ENCODE peak calls at places on chromosome 20, in five cellular contexts. I is CD8-positive, alpha-beta T cell; Z is left cardiac atrium; U is GM12892; F is stimulated activated CD8-positive, alpha-beta memory T cell treated with anti-CD3 and anti-CD28 coated beads, Interleukin-2, amount 100 ng/mL, for 1 hour. V is an unnamed sample.

GRCh38 chr20:59006167-59006863 is 739 bp downstream of the CTSZ start:
- DNase-seq in Z (peak; percentile 53), F (no peak), U (no peak), I (no peak), V (no peak)

GRCh38 chr20:2364014-2364413 is 16.7 kb upstream of the TGM6 start:
- DNase-seq in F (no peak), I (no peak), Z (no peak), U (no peak), V (no peak)

GRCh38 chr20:58128635-58129625 is 99.5 kb downstream of the ANKRD60 start:
- DNase-seq in Z (no peak), F (no peak), U (no peak), I (no peak), V (no peak)

GRCh38 chr20:54126809-54127655 is 46.8 kb downstream of the CYP24A1 start:
- DNase-seq in I (no peak), Z (no peak), U (no peak), F (no peak), V (no peak)

GRCh38 chr20:16028923-16029322 is 544.3 kb downstream of the KIF16B start:
- DNase-seq in F (no peak), Z (no peak), I (no peak), U (no peak), V (no peak)

GRCh38 chr20:50186151-50186885 is 4.3 kb upstream of the CEBPB start:
- DNase-seq in U (no peak), I (peak; percentile 88), Z (peak; percentile 92), F (peak; percentile 77), V (peak; percentile 76)

GRCh38 chr20:39829255-39829654 is 859.8 kb downstream of the MAFB start:
- DNase-seq in I (no peak), Z (no peak), F (no peak), U (no peak), V (no peak)

GRCh38 chr20:62725596-62726268 is 17.1 kb downstream of the NTSR1 start:
- DNase-seq in F (no peak), I (no peak), Z (peak; percentile 9), U (no peak), V (no peak)

GRCh38 chr20:10651227-10651990 is 22.4 kb downstream of the JAG1 start:
- DNase-seq in Z (peak; percentile 41), U (no peak), F (no peak), I (no peak), V (no peak)

GRCh38 chr20:42492998-42493397 is 696.7 kb downstream of the PTPRT start:
- DNase-seq in Z (no peak), I (no peak), U (no peak), F (no peak), V (no peak)

GRCh38 chr20:48236001-48236400 is 450.7 kb upstream of the SULF2 start:
- DNase-seq in I (no peak), Z (no peak), F (no peak), U (no peak), V (no peak)

GRCh38 chr20:17495826-17496225 is 35.4 kb downstream of the BFSP1 start:
- DNase-seq in F (no peak), U (no peak), I (no peak), Z (no peak), V (no peak)

GRCh38 chr20:44309763-44310663 is 989 bp downstream of the FITM2 start:
- DNase-seq in Z (peak; percentile 46), U (no peak), I (no peak), F (no peak), V (no peak)

GRCh38 chr20:21265457-21266190 is 37.5 kb upstream of the XRN2 start:
- DNase-seq in I (no peak), Z (no peak), F (no peak), U (no peak), V (no peak)

GRCh38 chr20:25336561-25337422 is 53.8 kb downstream of the ABHD12 start:
- DNase-seq in F (no peak), Z (no peak), I (no peak), U (no peak), V (no peak)